ENCODE peak calls at places on chromosomes 5 and 9, in six cellular contexts. P is AG10803, L is AG09319, S is GM13976, C is spleen, R is fibroblast of mammary gland. F is an unnamed sample.

GRCh38 chr5:652023-652515 is 39.9 kb downstream of the CEP72 start:
- DNase-seq in P (no peak), L (no peak), S (no peak), C (no peak), R (no peak), F (no peak)

GRCh38 chr9:79581794-79582193 is 10.0 kb downstream of the TLE4 start:
- DNase-seq in P (peak; percentile 90), L (peak; percentile 56), S (no peak), C (no peak), R (peak; percentile 85), F (no peak)

GRCh38 chr5:100444961-100445360 is 90.2 kb upstream of the FAM174A start:
- DNase-seq in P (no peak), L (no peak), S (no peak), C (no peak), R (no peak), F (no peak)

GRCh38 chr5:149939572-149939971 is 5.0 kb downstream of the PDE6A start:
- DNase-seq in P (no peak), L (no peak), S (no peak), C (no peak), R (no peak), F (no peak)

GRCh38 chr9:133726401-133727276 is 11.5 kb downstream of the SARDH start:
- DNase-seq in P (peak; percentile 20), L (no peak), S (peak; percentile 76), C (peak; percentile 63), R (peak; percentile 46), F (peak; percentile 72)

GRCh38 chr9:33377089-33377715 is 25.2 kb downstream of the AQP7 start:
- DNase-seq in P (no peak), L (no peak), S (no peak), C (no peak), R (no peak), F (no peak)

GRCh38 chr9:134568756-134569155 is 72.8 kb upstream of the COL5A1 start:
- DNase-seq in P (peak; percentile 69), L (no peak), S (no peak), C (no peak), R (no peak), F (no peak)

GRCh38 chr9:137446851-137447471 is 5.8 kb upstream of the ENTPD8 start:
- DNase-seq in P (peak; percentile 65), L (no peak), S (no peak), C (peak; percentile 71), R (peak; percentile 35), F (no peak)

GRCh38 chr9:7150153-7150890 is 392.5 kb downstream of the KDM4C start:
- DNase-seq in P (no peak), L (no peak), S (no peak), C (peak; percentile 49), R (no peak), F (no peak)

GRCh38 chr9:33202552-33203300 is 35.6 kb upstream of the B4GALT1 start:
- DNase-seq in P (peak; percentile 91), L (no peak), S (peak; percentile 78), C (peak; percentile 84), R (peak; percentile 94), F (peak; percentile 73)

GRCh38 chr5:31434898-31435297 is 97.0 kb downstream of the DROSHA start:
- DNase-seq in P (no peak), L (no peak), S (no peak), C (no peak), R (no peak), F (no peak)

GRCh38 chr9:22079873-22080341 is 70.8 kb upstream of the CDKN2B start:
- DNase-seq in P (peak; percentile 89), L (no peak), S (peak; percentile 17), C (no peak), R (peak; percentile 86), F (peak; percentile 32)

GRCh38 chr5:143871672-143872071 is 59.7 kb downstream of the HMHB1 start:
- DNase-seq in P (no peak), L (no peak), S (no peak), C (no peak), R (no peak), F (no peak)

GRCh38 chr5:149775785-149776184 is 45.7 kb downstream of the PPARGC1B start:
- DNase-seq in P (peak; percentile 25), L (no peak), S (no peak), C (no peak), R (peak; percentile 40), F (peak; percentile 43)

DNA sequence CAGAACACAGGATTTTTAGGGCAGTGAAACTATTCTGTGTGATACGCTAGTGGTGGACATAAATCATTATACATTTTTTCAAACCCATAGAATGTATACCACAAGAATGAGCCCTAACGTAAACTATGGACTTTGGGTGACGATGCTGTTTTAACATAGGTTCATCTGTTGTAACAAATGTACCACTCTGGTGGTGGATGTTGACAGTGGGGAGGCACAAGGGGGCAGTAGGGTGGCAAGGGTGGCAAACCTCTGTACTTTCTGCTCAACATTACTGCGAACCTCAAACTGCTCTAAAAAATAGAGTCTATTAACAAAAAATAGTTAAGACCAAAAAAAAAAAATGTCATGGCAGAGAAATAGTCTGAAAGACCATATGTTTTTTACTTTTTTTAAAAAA is 9.1 kb upstream of the MVB12B start:
- DNase-seq in P (peak; percentile 20), L (no peak), S (no peak), C (no peak), R (peak; percentile 5), F (no peak)
- TF ChIP-seq CTCF in P (peak; percentile 39), L (peak; percentile 37), S (no peak), C (peak; percentile 51), R (no peak), F (no peak)

GRCh38 chr9:25716220-25716872 is 38.1 kb upstream of the TUSC1 start:
- DNase-seq in P (peak; percentile 74), L (peak; percentile 16), S (no peak), C (peak; percentile 30), R (peak; percentile 60), F (peak; percentile 16)
- TF ChIP-seq CTCF in P (peak; percentile 78), L (peak; percentile 67), S (no peak), C (peak; percentile 14), R (peak; percentile 56), F (peak; percentile 38)

GRCh38 chr5:51002368-51002767 is 335.9 kb downstream of the PARP8 start:
- DNase-seq in P (no peak), L (no peak), S (no peak), C (no peak), R (no peak), F (no peak)
- TF ChIP-seq CTCF in P (no peak), L (no peak), S (no peak), C (no peak), R (no peak), F (no peak)

DNA sequence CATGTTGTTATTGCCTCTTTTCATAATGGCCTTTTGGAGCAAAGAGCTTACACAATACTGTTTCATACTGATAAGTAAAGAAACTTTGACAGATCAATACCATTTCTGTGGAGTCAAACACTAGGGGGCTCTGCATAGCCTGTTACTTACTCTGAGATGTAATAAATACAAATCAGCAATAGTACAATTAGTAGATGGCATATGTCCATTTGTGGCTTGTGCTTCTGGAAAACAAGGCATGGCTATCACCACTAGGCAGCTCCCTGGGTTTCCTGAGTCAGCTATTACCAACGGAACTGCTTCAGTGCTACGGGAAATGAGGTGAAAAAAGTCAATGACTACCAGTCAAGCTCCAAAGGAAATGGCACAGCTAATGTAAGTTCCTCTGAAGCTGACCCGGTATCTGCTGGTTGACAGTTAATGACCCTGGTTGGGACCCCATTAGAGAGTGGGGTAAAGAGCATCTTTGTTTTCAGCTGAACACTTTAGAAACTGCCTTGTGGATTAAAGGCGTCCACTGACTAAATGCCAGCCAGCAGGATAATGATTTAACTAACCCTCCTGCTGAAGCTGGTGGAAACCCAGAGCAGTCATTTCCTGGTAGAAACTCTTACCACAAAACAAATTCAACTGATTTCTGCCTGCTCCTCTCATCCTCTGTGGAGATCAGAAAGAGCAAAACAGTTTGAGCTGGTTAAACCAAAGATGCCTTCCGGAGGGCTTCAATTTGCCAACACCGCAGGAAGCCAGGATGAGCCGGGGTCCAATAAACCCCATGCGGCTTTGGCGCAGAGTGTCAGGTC is 69.0 kb upstream of the FAM169A start:
- DNase-seq in P (peak; percentile 82), L (peak; percentile 52), S (no peak), C (no peak), R (peak; percentile 75), F (peak; percentile 16)
- TF ChIP-seq CTCF in P (peak; percentile 58), L (peak; percentile 53), S (no peak), C (peak; percentile 37), R (peak; percentile 40), F (peak; percentile 49)

DNA sequence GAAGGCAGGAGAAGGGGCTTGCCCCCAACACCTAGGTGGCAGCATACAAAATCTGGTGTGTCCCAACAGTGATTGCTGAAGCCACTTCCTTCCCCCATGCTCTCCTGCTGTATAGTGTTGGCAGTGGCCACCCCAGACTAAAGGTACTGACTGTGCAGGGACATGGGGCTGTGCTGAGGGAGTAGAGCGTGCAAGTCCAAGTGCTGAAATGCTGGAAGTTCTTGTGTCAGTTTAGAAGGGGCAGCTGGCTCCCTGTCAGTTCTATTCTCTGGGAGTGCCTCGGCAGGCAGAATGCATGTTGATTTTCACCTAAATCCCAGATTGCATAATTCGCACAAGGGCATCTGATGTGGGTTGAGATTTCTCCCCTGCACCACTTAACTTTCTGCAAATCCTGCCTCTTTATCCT is 68.6 kb downstream of the GDNF start:
- DNase-seq in P (no peak), L (no peak), S (no peak), C (no peak), R (no peak), F (no peak)
- TF ChIP-seq CTCF in P (no peak), L (no peak), S (no peak), C (no peak), R (no peak), F (no peak)

GRCh38 chr9:24614070-24614469 is 68.4 kb upstream of the IZUMO3 start:
- DNase-seq in P (no peak), L (no peak), S (no peak), C (no peak), R (no peak), F (no peak)
- TF ChIP-seq CTCF in P (no peak), L (no peak), S (no peak), C (no peak), R (peak; percentile 2), F (no peak)

GRCh38 chr5:80937591-80937990 is 22.6 kb upstream of the RASGRF2 start:
- DNase-seq in P (no peak), L (no peak), S (no peak), C (no peak), R (no peak), F (no peak)

GRCh38 chr5:80931423-80931822 is 28.7 kb upstream of the RASGRF2 start:
- DNase-seq in P (no peak), L (no peak), S (no peak), C (no peak), R (no peak), F (no peak)

GRCh38 chr5:80933061-80933460 is 27.1 kb upstream of the RASGRF2 start:
- DNase-seq in P (peak; percentile 19), L (no peak), S (no peak), C (no peak), R (no peak), F (no peak)

GRCh38 chr5:80934751-80935150 is 25.4 kb upstream of the RASGRF2 start:
- DNase-seq in P (no peak), L (no peak), S (no peak), C (no peak), R (no peak), F (no peak)

GRCh38 chr5:80935811-80936385 is 24.3 kb upstream of the RASGRF2 start:
- DNase-seq in P (no peak), L (no peak), S (no peak), C (no peak), R (no peak), F (no peak)
- TF ChIP-seq CTCF in P (no peak), L (no peak), S (peak; percentile 25), C (no peak), R (peak; percentile 10), F (peak; percentile 15)

GRCh38 chr9:97721396-97721795 is 24.3 kb upstream of the XPA start:
- DNase-seq in P (peak; percentile 47), L (no peak), S (no peak), C (no peak), R (no peak), F (no peak)
- TF ChIP-seq CTCF in P (no peak), L (no peak), S (no peak), C (no peak), R (no peak), F (no peak)

F was measured in GM13977.